ENCODE peak calls at places on chromosomes 16 and 17, in eight cellular contexts. One of them, this sample, is unnamed.
A peak's percentile ranks its signal among the peaks of the same experiment; 100 is the strongest.

GRCh38 chr16:11726008-11726407 is 16.6 kb downstream of the TXNDC11 start:
- DNase-seq in tibial artery: no peak
- DNase-seq in esophagus muscularis mucosa: no peak
- DNase-seq in GM23248: no peak
- DNase-seq in RWPE2: no peak
- DNase-seq in left ventricle myocardium inferior: no peak
- DNase-seq in IMR-90: no peak
- DNase-seq in neural progenitor cell: no peak
- DNase-seq in this sample: no peak

GRCh38 chr16:10521681-10522274 is 58.6 kb downstream of the EMP2 start:
- DNase-seq in tibial artery: peak; percentile 70
- DNase-seq in esophagus muscularis mucosa: no peak
- DNase-seq in GM23248: peak; percentile 82
- DNase-seq in RWPE2: no peak
- DNase-seq in left ventricle myocardium inferior: no peak
- DNase-seq in IMR-90: peak; percentile 68
- DNase-seq in neural progenitor cell: peak; percentile 82
- DNase-seq in this sample: no peak

GRCh38 chr16:88298166-88298881 is 84.4 kb upstream of the ZNF469 start:
- DNase-seq in tibial artery: peak; percentile 65
- DNase-seq in esophagus muscularis mucosa: no peak
- DNase-seq in GM23248: peak; percentile 90
- DNase-seq in RWPE2: peak; percentile 83
- DNase-seq in left ventricle myocardium inferior: peak; percentile 36
- DNase-seq in IMR-90: peak; percentile 60
- DNase-seq in neural progenitor cell: no peak
- DNase-seq in this sample: peak; percentile 25

GRCh38 chr17:12050646-12051225 is 30.1 kb downstream of the MAP2K4 start:
- DNase-seq in tibial artery: no peak
- DNase-seq in esophagus muscularis mucosa: no peak
- DNase-seq in GM23248: no peak
- DNase-seq in RWPE2: no peak
- DNase-seq in left ventricle myocardium inferior: no peak
- DNase-seq in IMR-90: no peak
- DNase-seq in neural progenitor cell: no peak
- DNase-seq in this sample: no peak

GRCh38 chr17:57420674-57421392 is 164.5 kb downstream of the MSI2 start:
- DNase-seq in tibial artery: no peak
- DNase-seq in esophagus muscularis mucosa: no peak
- DNase-seq in GM23248: no peak
- DNase-seq in RWPE2: no peak
- DNase-seq in left ventricle myocardium inferior: no peak
- DNase-seq in IMR-90: no peak
- DNase-seq in neural progenitor cell: no peak
- DNase-seq in this sample: no peak

GRCh38 chr16:67668495-67669157 is 2.0 kb downstream of the C16orf86 start:
- DNase-seq in tibial artery: no peak
- DNase-seq in esophagus muscularis mucosa: no peak
- DNase-seq in GM23248: peak; percentile 20
- DNase-seq in RWPE2: no peak
- DNase-seq in left ventricle myocardium inferior: no peak
- DNase-seq in IMR-90: no peak
- DNase-seq in neural progenitor cell: no peak
- DNase-seq in this sample: no peak

GRCh38 chr17:81348097-81349055 is 46.9 kb upstream of the BAHCC1 start:
- DNase-seq in tibial artery: no peak
- DNase-seq in esophagus muscularis mucosa: no peak
- DNase-seq in GM23248: no peak
- DNase-seq in RWPE2: no peak
- DNase-seq in left ventricle myocardium inferior: no peak
- DNase-seq in IMR-90: no peak
- DNase-seq in neural progenitor cell: no peak
- DNase-seq in this sample: no peak

GRCh38 chr17:8004899-8005298 is 2.5 kb downstream of the GUCY2D start:
- DNase-seq in tibial artery: no peak
- DNase-seq in esophagus muscularis mucosa: no peak
- DNase-seq in GM23248: peak; percentile 83
- DNase-seq in RWPE2: peak; percentile 18
- DNase-seq in left ventricle myocardium inferior: no peak
- DNase-seq in IMR-90: peak; percentile 79
- DNase-seq in neural progenitor cell: no peak
- DNase-seq in this sample: no peak

GRCh38 chr17:60641126-60641525 is 36.5 kb upstream of the BCAS3 start:
- DNase-seq in tibial artery: no peak
- DNase-seq in esophagus muscularis mucosa: no peak
- DNase-seq in GM23248: peak; percentile 54
- DNase-seq in RWPE2: no peak
- DNase-seq in left ventricle myocardium inferior: no peak
- DNase-seq in IMR-90: no peak
- DNase-seq in neural progenitor cell: no peak
- DNase-seq in this sample: no peak

GRCh38 chr16:54687043-54687655 is 243.5 kb upstream of the IRX5 start:
- DNase-seq in tibial artery: no peak
- DNase-seq in esophagus muscularis mucosa: no peak
- DNase-seq in GM23248: no peak
- DNase-seq in RWPE2: no peak
- DNase-seq in left ventricle myocardium inferior: no peak
- DNase-seq in IMR-90: no peak
- DNase-seq in neural progenitor cell: no peak
- DNase-seq in this sample: no peak

GRCh38 chr16:20937736-20938135 is 37.2 kb downstream of the LYRM1 start:
- DNase-seq in tibial artery: no peak
- DNase-seq in esophagus muscularis mucosa: no peak
- DNase-seq in GM23248: no peak
- DNase-seq in RWPE2: no peak
- DNase-seq in left ventricle myocardium inferior: no peak
- DNase-seq in IMR-90: no peak
- DNase-seq in neural progenitor cell: no peak
- DNase-seq in this sample: no peak

GRCh38 chr17:68324654-68325336 is 33.5 kb downstream of the ARSG start:
- DNase-seq in tibial artery: no peak
- DNase-seq in esophagus muscularis mucosa: no peak
- DNase-seq in GM23248: no peak
- DNase-seq in RWPE2: no peak
- DNase-seq in left ventricle myocardium inferior: no peak
- DNase-seq in IMR-90: no peak
- DNase-seq in neural progenitor cell: no peak
- DNase-seq in this sample: no peak
- H3K27ac ChIP-seq in tibial artery: no peak overlapping the region
- H3K27ac ChIP-seq in esophagus muscularis mucosa: no peak overlapping the region
- H3K27ac ChIP-seq in GM23248: no peak overlapping the region
- H3K27ac ChIP-seq in RWPE2: no peak overlapping the region
- H3K27ac ChIP-seq in left ventricle myocardium inferior: no peak overlapping the region
- H3K27ac ChIP-seq in IMR-90: no peak overlapping the region
- H3K27ac ChIP-seq in neural progenitor cell: no peak overlapping the region
- H3K27ac ChIP-seq in this sample: no peak overlapping the region

GRCh38 chr17:17722081-17722905 is 41.0 kb downstream of the RAI1 start:
- DNase-seq in tibial artery: no peak
- DNase-seq in esophagus muscularis mucosa: no peak
- DNase-seq in GM23248: peak; percentile 76
- DNase-seq in RWPE2: no peak
- DNase-seq in left ventricle myocardium inferior: no peak
- DNase-seq in IMR-90: peak; percentile 58
- DNase-seq in neural progenitor cell: peak; percentile 71
- DNase-seq in this sample: no peak
- H3K4me3 ChIP-seq in tibial artery: peak overlapping the region; percentile 56
- H3K4me3 ChIP-seq in esophagus muscularis mucosa: peak overlapping the region; percentile 68
- H3K4me3 ChIP-seq in GM23248: peak overlapping the region; percentile 77
- H3K4me3 ChIP-seq in RWPE2: no peak overlapping the region
- H3K4me3 ChIP-seq in left ventricle myocardium inferior: peak overlapping the region; percentile 66
- H3K4me3 ChIP-seq in IMR-90: no peak overlapping the region
- H3K4me3 ChIP-seq in neural progenitor cell: peak overlapping the region; percentile 74
- H3K4me3 ChIP-seq in this sample: peak overlapping the region; percentile 83

GRCh38 chr17:4739122-4740024 is at the start of the genes CXCL16 and ZMYND15:
- DNase-seq in tibial artery: peak; percentile 51
- DNase-seq in esophagus muscularis mucosa: no peak
- DNase-seq in GM23248: peak; percentile 74
- DNase-seq in RWPE2: no peak
- DNase-seq in left ventricle myocardium inferior: peak; percentile 52
- DNase-seq in IMR-90: no peak
- DNase-seq in neural progenitor cell: peak; percentile 61
- DNase-seq in this sample: no peak
- H3K27me3 ChIP-seq in tibial artery: peaks cover 10% of the 10 kb centered on the region
- H3K27me3 ChIP-seq in esophagus muscularis mucosa: peaks cover 2% of the 10 kb centered on the region
- H3K27me3 ChIP-seq in GM23248: peaks cover 6% of the 10 kb centered on the region
- H3K27me3 ChIP-seq in RWPE2: no peaks in the 10 kb centered on the region
- H3K27me3 ChIP-seq in left ventricle myocardium inferior: peaks cover 35% of the 10 kb centered on the region
- H3K27me3 ChIP-seq in IMR-90: peaks cover 58% of the 10 kb centered on the region
- H3K27me3 ChIP-seq in neural progenitor cell: peaks cover 97% of the 10 kb centered on the region
- H3K27me3 ChIP-seq in this sample: no peaks in the 10 kb centered on the region

GRCh38 chr16:3548859-3549258 is 28.3 kb downstream of the NLRC3 start:
- DNase-seq in tibial artery: no peak
- DNase-seq in esophagus muscularis mucosa: no peak
- DNase-seq in GM23248: no peak
- DNase-seq in RWPE2: no peak
- DNase-seq in left ventricle myocardium inferior: no peak
- DNase-seq in IMR-90: no peak
- DNase-seq in neural progenitor cell: no peak
- DNase-seq in this sample: no peak
- H3K27ac ChIP-seq in tibial artery: no peak overlapping the region
- H3K27ac ChIP-seq in esophagus muscularis mucosa: no peak overlapping the region
- H3K27ac ChIP-seq in GM23248: no peak overlapping the region
- H3K27ac ChIP-seq in RWPE2: no peak overlapping the region
- H3K27ac ChIP-seq in left ventricle myocardium inferior: peak overlapping the region; percentile 83
- H3K27ac ChIP-seq in IMR-90: no peak overlapping the region
- H3K27ac ChIP-seq in neural progenitor cell: no peak overlapping the region
- H3K27ac ChIP-seq in this sample: no peak overlapping the region

GRCh38 chr16:4988647-4989046 is 30.5 kb downstream of the SEC14L5 start:
- DNase-seq in tibial artery: no peak
- DNase-seq in esophagus muscularis mucosa: no peak
- DNase-seq in GM23248: no peak
- DNase-seq in RWPE2: no peak
- DNase-seq in left ventricle myocardium inferior: no peak
- DNase-seq in IMR-90: no peak
- DNase-seq in neural progenitor cell: no peak
- DNase-seq in this sample: no peak

GRCh38 chr16:4984174-4985000 is 26.3 kb downstream of the SEC14L5 start:
- DNase-seq in tibial artery: no peak
- DNase-seq in esophagus muscularis mucosa: no peak
- DNase-seq in GM23248: peak; percentile 9
- DNase-seq in RWPE2: no peak
- DNase-seq in left ventricle myocardium inferior: no peak
- DNase-seq in IMR-90: no peak
- DNase-seq in neural progenitor cell: no peak
- DNase-seq in this sample: no peak

GRCh38 chr16:4987580-4988374 is 29.6 kb downstream of the SEC14L5 start:
- DNase-seq in tibial artery: no peak
- DNase-seq in esophagus muscularis mucosa: no peak
- DNase-seq in GM23248: no peak
- DNase-seq in RWPE2: no peak
- DNase-seq in left ventricle myocardium inferior: no peak
- DNase-seq in IMR-90: no peak
- DNase-seq in neural progenitor cell: peak; percentile 40
- DNase-seq in this sample: no peak

GRCh38 chr16:4989391-4990006 is 31.4 kb downstream of the SEC14L5 start:
- DNase-seq in tibial artery: no peak
- DNase-seq in esophagus muscularis mucosa: no peak
- DNase-seq in GM23248: no peak
- DNase-seq in RWPE2: no peak
- DNase-seq in left ventricle myocardium inferior: no peak
- DNase-seq in IMR-90: no peak
- DNase-seq in neural progenitor cell: no peak
- DNase-seq in this sample: no peak

GRCh38 chr16:4987250-4987579 is 29.1 kb downstream of the SEC14L5 start:
- DNase-seq in tibial artery: no peak
- DNase-seq in esophagus muscularis mucosa: no peak
- DNase-seq in GM23248: no peak
- DNase-seq in RWPE2: no peak
- DNase-seq in left ventricle myocardium inferior: no peak
- DNase-seq in IMR-90: no peak
- DNase-seq in neural progenitor cell: no peak
- DNase-seq in this sample: no peak
- H3K4me3 ChIP-seq in tibial artery: no peak overlapping the region
- H3K4me3 ChIP-seq in esophagus muscularis mucosa: no peak overlapping the region
- H3K4me3 ChIP-seq in GM23248: no peak overlapping the region
- H3K4me3 ChIP-seq in RWPE2: no peak overlapping the region
- H3K4me3 ChIP-seq in left ventricle myocardium inferior: peak overlapping the region; percentile 48
- H3K4me3 ChIP-seq in IMR-90: no peak overlapping the region
- H3K4me3 ChIP-seq in neural progenitor cell: peak overlapping the region; percentile 51
- H3K4me3 ChIP-seq in this sample: no peak overlapping the region

GRCh38 chr17:9023389-9024210 is 2.3 kb downstream of the NTN1 start:
- DNase-seq in tibial artery: no peak
- DNase-seq in esophagus muscularis mucosa: no peak
- DNase-seq in GM23248: peak; percentile 13
- DNase-seq in RWPE2: no peak
- DNase-seq in left ventricle myocardium inferior: no peak
- DNase-seq in IMR-90: no peak
- DNase-seq in neural progenitor cell: peak; percentile 31
- DNase-seq in this sample: no peak

GRCh38 chr17:9024497-9024896 is 3.2 kb downstream of the NTN1 start:
- DNase-seq in tibial artery: no peak
- DNase-seq in esophagus muscularis mucosa: no peak
- DNase-seq in GM23248: no peak
- DNase-seq in RWPE2: no peak
- DNase-seq in left ventricle myocardium inferior: no peak
- DNase-seq in IMR-90: no peak
- DNase-seq in neural progenitor cell: peak; percentile 71
- DNase-seq in this sample: no peak

GRCh38 chr17:9021158-9021984 is at the start of gene NTN1:
- DNase-seq in tibial artery: peak; percentile 46
- DNase-seq in esophagus muscularis mucosa: no peak
- DNase-seq in GM23248: peak; percentile 62
- DNase-seq in RWPE2: no peak
- DNase-seq in left ventricle myocardium inferior: peak; percentile 59
- DNase-seq in IMR-90: peak; percentile 13
- DNase-seq in neural progenitor cell: peak; percentile 83
- DNase-seq in this sample: no peak

GRCh38 chr17:9021985-9022552 is 759 bp downstream of the NTN1 start:
- DNase-seq in tibial artery: no peak
- DNase-seq in esophagus muscularis mucosa: no peak
- DNase-seq in GM23248: peak; percentile 62
- DNase-seq in RWPE2: no peak
- DNase-seq in left ventricle myocardium inferior: peak; percentile 45
- DNase-seq in IMR-90: peak; percentile 4
- DNase-seq in neural progenitor cell: peak; percentile 76
- DNase-seq in this sample: no peak

GRCh38 chr17:9022553-9023388 is 1.5 kb downstream of the NTN1 start:
- DNase-seq in tibial artery: no peak
- DNase-seq in esophagus muscularis mucosa: no peak
- DNase-seq in GM23248: peak; percentile 55
- DNase-seq in RWPE2: no peak
- DNase-seq in left ventricle myocardium inferior: peak; percentile 18
- DNase-seq in IMR-90: no peak
- DNase-seq in neural progenitor cell: peak; percentile 68
- DNase-seq in this sample: no peak
- H3K27me3 ChIP-seq in tibial artery: no peaks in the 10 kb centered on the region
- H3K27me3 ChIP-seq in esophagus muscularis mucosa: no peaks in the 10 kb centered on the region
- H3K27me3 ChIP-seq in GM23248: peaks cover 65% of the 10 kb centered on the region
- H3K27me3 ChIP-seq in RWPE2: peaks cover 26% of the 10 kb centered on the region
- H3K27me3 ChIP-seq in left ventricle myocardium inferior: peaks cover 73% of the 10 kb centered on the region
- H3K27me3 ChIP-seq in IMR-90: peaks cover 44% of the 10 kb centered on the region
- H3K27me3 ChIP-seq in neural progenitor cell: peaks cover 100% of the 10 kb centered on the region
- H3K27me3 ChIP-seq in this sample: no peaks in the 10 kb centered on the region